ENCODE peak calls at places on chromosomes 6 and 20, in six cellular contexts. M is ACHN, L is astrocyte of the spinal cord, F is NCI-H2227 treated with DMSO at 0.1 percent for 48 hours, B is left cardiac atrium, J is GM13976. S is an unnamed sample.

GRCh38 chr6:113875470-113875869 is 18.3 kb downstream of the MARCKS start:
- DNase-seq in J (no peak), L (peak), F (no peak), B (no peak), M (no peak), S (no peak)

GRCh38 chr20:45343445-45343866 is 4.8 kb downstream of the SDC4 start:
- DNase-seq in M (no peak), F (no peak), B (no peak), L (no peak), J (no peak), S (no peak)

GRCh38 chr6:1400126-1400850 is 10.9 kb downstream of the FOXF2 start:
- DNase-seq in F (no peak), L (no peak), J (no peak), M (no peak), B (no peak), S (no peak)

GRCh38 chr20:32010096-32010495 is at the start of gene CCM2L:
- DNase-seq in M (no peak), L (no peak), J (no peak), B (peak), F (no peak), S (no peak)

GRCh38 chr6:84791233-84791632 is 26.8 kb upstream of the TBX18 start:
- DNase-seq in L (peak), B (no peak), J (no peak), F (peak), M (no peak), S (no peak)

GRCh38 chr20:2879148-2879547 is 5.9 kb downstream of the PTPRA start:
- DNase-seq in B (no peak), J (no peak), L (peak), M (peak), F (no peak), S (peak)

GRCh38 chr6:34680802-34681515 is 15.6 kb downstream of the ILRUN start:
- DNase-seq in J (peak), L (no peak), M (peak), B (no peak), F (peak), S (no peak)

GRCh38 chr6:24529985-24530384 is 35.2 kb downstream of the ALDH5A1 start:
- DNase-seq in J (no peak), F (no peak), L (no peak), M (no peak), B (no peak), S (no peak)

GRCh38 chr6:63731946-63732735 is 96.5 kb downstream of the PHF3 start:
- DNase-seq in L (peak), F (no peak), M (no peak), J (no peak), B (no peak), S (no peak)

GRCh38 chr6:44304282-44305199 is 8.6 kb downstream of the AARS2 start:
- DNase-seq in J (peak), M (peak), L (peak), B (peak), F (no peak), S (peak)

GRCh38 chr20:50559856-50560623 is 49.9 kb downstream of the PTPN1 start:
- DNase-seq in J (no peak), F (no peak), B (no peak), M (no peak), L (no peak), S (no peak)

GRCh38 chr20:63172726-63173125 is 43.2 kb downstream of the YTHDF1 start:
- DNase-seq in L (no peak), F (no peak), B (no peak), J (no peak), M (peak), S (no peak)

GRCh38 chr6:56101141-56101553 is 146.2 kb downstream of the COL21A1 start:
- DNase-seq in M (peak), L (peak), B (no peak), J (no peak), F (no peak), S (no peak)

GRCh38 chr6:30926644-30927043 is 5.3 kb downstream of the SFTA2 start:
- DNase-seq in J (no peak), F (no peak), L (peak), B (peak), M (peak), S (peak)

GRCh38 chr20:49310695-49311094 is 32.8 kb upstream of the ZNFX1 start:
- DNase-seq in M (no peak), F (no peak), J (no peak), B (no peak), L (no peak), S (no peak)

GRCh38 chr6:82408952-82409421 is 45.4 kb downstream of the TPBG start:
- DNase-seq in L (peak), B (no peak), F (no peak), M (no peak), J (no peak), S (no peak)

GRCh38 chr6:149235130-149235561 is 82.4 kb upstream of the TAB2 start:
- DNase-seq in F (no peak), B (peak), L (peak), M (no peak), J (peak), S (no peak)

GRCh38 chr20:1888796-1889463 is 6.3 kb upstream of the SIRPA start:
- DNase-seq in M (no peak), J (no peak), B (no peak), F (no peak), L (no peak), S (no peak)

GRCh38 chr6:13053080-13053479 is 275.3 kb downstream of the TBC1D7 start:
- DNase-seq in J (no peak), L (no peak), F (no peak), M (no peak), B (peak), S (no peak)

GRCh38 chr6:31597006-31597405 is 4.2 kb upstream of the NCR3 start:
- DNase-seq in L (peak), F (peak), J (no peak), M (peak), B (no peak), S (no peak)

GRCh38 chr6:52992980-52993379 is 2.1 kb downstream of the GSTA4 start:
- DNase-seq in J (no peak), L (peak), M (no peak), B (no peak), F (no peak), S (no peak)

GRCh38 chr20:48384147-48384818 is 443.5 kb downstream of the PREX1 start:
- DNase-seq in J (peak), M (peak), F (no peak), L (no peak), B (no peak), S (no peak)